ENCODE peak calls at places on chromosomes 5 and 9, in seven cellular contexts. One of them, this sample, is unnamed.
A peak's percentile ranks its signal among the peaks of the same experiment; 100 is the strongest.

GRCh38 chr5:6734243-6734695 is 21.0 kb downstream of the TENT4A start:
- DNase-seq in lung: no peak
- DNase-seq in astrocyte of the spinal cord: no peak
- DNase-seq in fibroblast of the aortic adventitia: peak; percentile 35
- DNase-seq in WTC11: no peak
- DNase-seq in RWPE2: peak; percentile 57
- DNase-seq in H1: no peak
- DNase-seq in this sample: no peak

GRCh38 chr5:177142778-177143177 is 9.2 kb downstream of the NSD1 start:
- DNase-seq in lung: no peak
- DNase-seq in astrocyte of the spinal cord: no peak
- DNase-seq in fibroblast of the aortic adventitia: no peak
- DNase-seq in WTC11: no peak
- DNase-seq in RWPE2: no peak
- DNase-seq in H1: no peak
- DNase-seq in this sample: no peak

GRCh38 chr9:83178717-83179116 is 115.8 kb upstream of the RASEF start:
- DNase-seq in lung: no peak
- DNase-seq in astrocyte of the spinal cord: no peak
- DNase-seq in fibroblast of the aortic adventitia: no peak
- DNase-seq in WTC11: no peak
- DNase-seq in RWPE2: no peak
- DNase-seq in H1: no peak
- DNase-seq in this sample: no peak

GRCh38 chr9:70133253-70134208 is 89.9 kb downstream of the MAMDC2 start:
- DNase-seq in lung: no peak
- DNase-seq in astrocyte of the spinal cord: no peak
- DNase-seq in fibroblast of the aortic adventitia: peak; percentile 40
- DNase-seq in WTC11: no peak
- DNase-seq in RWPE2: no peak
- DNase-seq in H1: no peak
- DNase-seq in this sample: no peak

GRCh38 chr5:173547579-173547978 is 68.9 kb downstream of the BOD1 start:
- DNase-seq in lung: no peak
- DNase-seq in astrocyte of the spinal cord: peak; percentile 39
- DNase-seq in fibroblast of the aortic adventitia: peak; percentile 22
- DNase-seq in WTC11: no peak
- DNase-seq in RWPE2: no peak
- DNase-seq in H1: no peak
- DNase-seq in this sample: peak; percentile 32

GRCh38 chr9:101028346-101029299 is at the start of gene PLPPR1:
- DNase-seq in lung: peak; percentile 73
- DNase-seq in astrocyte of the spinal cord: peak; percentile 33
- DNase-seq in fibroblast of the aortic adventitia: peak; percentile 21
- DNase-seq in WTC11: peak; percentile 77
- DNase-seq in RWPE2: peak; percentile 52
- DNase-seq in H1: peak; percentile 85
- DNase-seq in this sample: peak; percentile 50

GRCh38 chr5:125232779-125233230 is 486.4 kb upstream of the ZNF608 start:
- DNase-seq in lung: no peak
- DNase-seq in astrocyte of the spinal cord: peak; percentile 85
- DNase-seq in fibroblast of the aortic adventitia: peak; percentile 99
- DNase-seq in WTC11: no peak
- DNase-seq in RWPE2: no peak
- DNase-seq in H1: no peak
- DNase-seq in this sample: peak; percentile 89

GRCh38 chr5:32713396-32714381 is 2.6 kb downstream of the NPR3 start:
- DNase-seq in lung: no peak
- DNase-seq in astrocyte of the spinal cord: peak; percentile 22
- DNase-seq in fibroblast of the aortic adventitia: peak; percentile 68
- DNase-seq in WTC11: peak; percentile 82
- DNase-seq in RWPE2: no peak
- DNase-seq in H1: peak; percentile 86
- DNase-seq in this sample: no peak

GRCh38 chr9:35962126-35962906 is 4.4 kb upstream of the OR2S2 start:
- DNase-seq in lung: no peak
- DNase-seq in astrocyte of the spinal cord: peak; percentile 21
- DNase-seq in fibroblast of the aortic adventitia: peak; percentile 78
- DNase-seq in WTC11: peak; percentile 29
- DNase-seq in RWPE2: no peak
- DNase-seq in H1: peak; percentile 55
- DNase-seq in this sample: peak; percentile 69

GRCh38 chr5:124660229-124661093 is 86.0 kb downstream of the ZNF608 start:
- DNase-seq in lung: peak; percentile 66
- DNase-seq in astrocyte of the spinal cord: peak; percentile 41
- DNase-seq in fibroblast of the aortic adventitia: no peak
- DNase-seq in WTC11: no peak
- DNase-seq in RWPE2: no peak
- DNase-seq in H1: no peak
- DNase-seq in this sample: peak; percentile 43

GRCh38 chr5:127518319-127518621 is 830 bp downstream of the PRRC1 start:
- DNase-seq in lung: no peak
- DNase-seq in astrocyte of the spinal cord: peak; percentile 66
- DNase-seq in fibroblast of the aortic adventitia: peak; percentile 78
- DNase-seq in WTC11: no peak
- DNase-seq in RWPE2: no peak
- DNase-seq in H1: no peak
- DNase-seq in this sample: peak; percentile 70

GRCh38 chr5:10262121-10262774 is 12.2 kb downstream of the CCT5 start:
- DNase-seq in lung: no peak
- DNase-seq in astrocyte of the spinal cord: no peak
- DNase-seq in fibroblast of the aortic adventitia: no peak
- DNase-seq in WTC11: no peak
- DNase-seq in RWPE2: no peak
- DNase-seq in H1: no peak
- DNase-seq in this sample: peak; percentile 17

GRCh38 chr5:97832645-97833296 is 649.7 kb upstream of the RIOK2 start:
- DNase-seq in lung: no peak
- DNase-seq in astrocyte of the spinal cord: no peak
- DNase-seq in fibroblast of the aortic adventitia: no peak
- DNase-seq in WTC11: no peak
- DNase-seq in RWPE2: no peak
- DNase-seq in H1: no peak
- DNase-seq in this sample: no peak

DNA sequence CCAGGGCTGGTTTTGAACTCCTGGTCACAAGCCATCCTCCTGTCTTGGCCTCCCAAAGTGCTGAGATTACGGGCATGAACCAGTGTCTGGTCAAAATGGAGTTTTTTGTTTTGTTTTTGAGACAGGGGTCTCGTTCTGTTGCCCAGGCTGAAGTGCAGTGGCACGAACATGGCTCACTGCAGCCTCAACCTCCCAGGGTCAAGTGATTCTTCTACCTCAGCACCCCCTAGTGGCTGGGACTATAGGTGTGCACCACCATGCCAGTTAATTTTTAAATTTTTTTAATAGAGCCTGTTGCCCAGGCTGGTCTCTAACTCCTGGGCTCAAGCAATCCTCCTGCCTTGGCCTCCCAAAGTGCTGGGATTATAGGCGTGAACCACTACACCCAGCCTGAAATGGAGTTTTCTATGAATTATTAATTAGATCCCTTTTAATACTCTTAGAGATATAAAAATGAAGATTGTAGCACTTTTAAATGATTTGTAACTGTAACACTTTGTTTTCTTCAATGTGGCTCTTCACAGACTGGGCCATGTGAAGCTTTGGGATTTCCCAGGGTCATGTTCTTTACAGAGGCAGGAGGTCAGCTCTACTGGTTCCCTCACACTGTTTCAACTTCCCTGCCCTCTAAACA is 32.6 kb upstream of the SPARC start:
- DNase-seq in lung: no peak
- DNase-seq in astrocyte of the spinal cord: no peak
- DNase-seq in fibroblast of the aortic adventitia: peak; percentile 76
- DNase-seq in WTC11: peak; percentile 43
- DNase-seq in RWPE2: no peak
- DNase-seq in H1: peak; percentile 67
- DNase-seq in this sample: peak; percentile 74
- TF ChIP-seq CTCF in lung: no peak
- TF ChIP-seq CTCF in astrocyte of the spinal cord: peak; percentile 53
- TF ChIP-seq CTCF in fibroblast of the aortic adventitia: peak; percentile 68
- TF ChIP-seq CTCF in WTC11: peak; percentile 63
- TF ChIP-seq CTCF in RWPE2: peak; percentile 68
- TF ChIP-seq CTCF in H1: peak; percentile 56
- TF ChIP-seq CTCF in this sample: peak; percentile 73

GRCh38 chr9:137318565-137318964 is 16.5 kb upstream of the NRARP start:
- DNase-seq in lung: no peak
- DNase-seq in astrocyte of the spinal cord: no peak
- DNase-seq in fibroblast of the aortic adventitia: no peak
- DNase-seq in WTC11: no peak
- DNase-seq in RWPE2: no peak
- DNase-seq in H1: no peak
- DNase-seq in this sample: no peak

GRCh38 chr9:137317979-137318511 is 16.0 kb upstream of the NRARP start:
- DNase-seq in lung: no peak
- DNase-seq in astrocyte of the spinal cord: no peak
- DNase-seq in fibroblast of the aortic adventitia: no peak
- DNase-seq in WTC11: no peak
- DNase-seq in RWPE2: no peak
- DNase-seq in H1: no peak
- DNase-seq in this sample: no peak

GRCh38 chr9:137319976-137320551 is 18.0 kb upstream of the NRARP start:
- DNase-seq in lung: no peak
- DNase-seq in astrocyte of the spinal cord: no peak
- DNase-seq in fibroblast of the aortic adventitia: no peak
- DNase-seq in WTC11: no peak
- DNase-seq in RWPE2: no peak
- DNase-seq in H1: peak; percentile 44
- DNase-seq in this sample: no peak

GRCh38 chr9:137319434-137319975 is 17.4 kb upstream of the NRARP start:
- DNase-seq in lung: no peak
- DNase-seq in astrocyte of the spinal cord: no peak
- DNase-seq in fibroblast of the aortic adventitia: no peak
- DNase-seq in WTC11: no peak
- DNase-seq in RWPE2: no peak
- DNase-seq in H1: peak; percentile 46
- DNase-seq in this sample: no peak

DNA sequence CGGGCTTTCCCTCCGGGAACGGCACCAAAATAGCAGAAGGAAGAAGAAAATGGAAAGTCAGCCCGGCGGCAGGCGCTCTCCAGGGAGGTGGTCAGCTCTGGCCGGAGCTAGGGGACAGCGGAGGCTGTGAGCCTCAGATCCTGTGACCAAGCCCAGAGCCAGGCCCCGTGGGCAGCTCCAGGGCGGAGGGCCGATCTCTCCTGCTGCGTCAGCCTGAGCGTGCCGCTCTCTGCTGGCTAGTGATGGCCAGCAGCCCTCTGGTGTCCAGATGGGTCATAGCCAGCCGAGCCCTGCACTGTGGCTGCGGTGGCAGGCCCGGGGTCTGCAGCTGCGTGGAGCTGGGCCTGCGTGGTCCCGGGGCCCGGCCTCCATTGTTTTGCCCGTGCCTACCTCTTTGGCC is 16.9 kb upstream of the NRARP start:
- DNase-seq in lung: no peak
- DNase-seq in astrocyte of the spinal cord: no peak
- DNase-seq in fibroblast of the aortic adventitia: no peak
- DNase-seq in WTC11: peak; percentile 71
- DNase-seq in RWPE2: peak; percentile 59
- DNase-seq in H1: peak; percentile 67
- DNase-seq in this sample: no peak
- TF ChIP-seq CTCF in lung: peak; percentile 5
- TF ChIP-seq CTCF in astrocyte of the spinal cord: peak; percentile 44
- TF ChIP-seq CTCF in fibroblast of the aortic adventitia: no peak
- TF ChIP-seq CTCF in WTC11: no peak
- TF ChIP-seq CTCF in RWPE2: peak; percentile 28
- TF ChIP-seq CTCF in H1: peak; percentile 84
- TF ChIP-seq CTCF in this sample: no peak

GRCh38 chr5:73153513-73153912 is 19.5 kb upstream of the TMEM174 start:
- DNase-seq in lung: no peak
- DNase-seq in astrocyte of the spinal cord: no peak
- DNase-seq in fibroblast of the aortic adventitia: no peak
- DNase-seq in WTC11: no peak
- DNase-seq in RWPE2: no peak
- DNase-seq in H1: no peak
- DNase-seq in this sample: no peak

GRCh38 chr5:73150872-73151271 is 22.1 kb upstream of the TMEM174 start:
- DNase-seq in lung: no peak
- DNase-seq in astrocyte of the spinal cord: no peak
- DNase-seq in fibroblast of the aortic adventitia: no peak
- DNase-seq in WTC11: no peak
- DNase-seq in RWPE2: no peak
- DNase-seq in H1: no peak
- DNase-seq in this sample: no peak

GRCh38 chr5:73151733-73152410 is 21.1 kb upstream of the TMEM174 start:
- DNase-seq in lung: no peak
- DNase-seq in astrocyte of the spinal cord: peak; percentile 73
- DNase-seq in fibroblast of the aortic adventitia: peak; percentile 13
- DNase-seq in WTC11: no peak
- DNase-seq in RWPE2: no peak
- DNase-seq in H1: no peak
- DNase-seq in this sample: no peak

GRCh38 chr5:73154607-73155006 is 18.4 kb upstream of the TMEM174 start:
- DNase-seq in lung: no peak
- DNase-seq in astrocyte of the spinal cord: no peak
- DNase-seq in fibroblast of the aortic adventitia: no peak
- DNase-seq in WTC11: no peak
- DNase-seq in RWPE2: no peak
- DNase-seq in H1: no peak
- DNase-seq in this sample: no peak

DNA sequence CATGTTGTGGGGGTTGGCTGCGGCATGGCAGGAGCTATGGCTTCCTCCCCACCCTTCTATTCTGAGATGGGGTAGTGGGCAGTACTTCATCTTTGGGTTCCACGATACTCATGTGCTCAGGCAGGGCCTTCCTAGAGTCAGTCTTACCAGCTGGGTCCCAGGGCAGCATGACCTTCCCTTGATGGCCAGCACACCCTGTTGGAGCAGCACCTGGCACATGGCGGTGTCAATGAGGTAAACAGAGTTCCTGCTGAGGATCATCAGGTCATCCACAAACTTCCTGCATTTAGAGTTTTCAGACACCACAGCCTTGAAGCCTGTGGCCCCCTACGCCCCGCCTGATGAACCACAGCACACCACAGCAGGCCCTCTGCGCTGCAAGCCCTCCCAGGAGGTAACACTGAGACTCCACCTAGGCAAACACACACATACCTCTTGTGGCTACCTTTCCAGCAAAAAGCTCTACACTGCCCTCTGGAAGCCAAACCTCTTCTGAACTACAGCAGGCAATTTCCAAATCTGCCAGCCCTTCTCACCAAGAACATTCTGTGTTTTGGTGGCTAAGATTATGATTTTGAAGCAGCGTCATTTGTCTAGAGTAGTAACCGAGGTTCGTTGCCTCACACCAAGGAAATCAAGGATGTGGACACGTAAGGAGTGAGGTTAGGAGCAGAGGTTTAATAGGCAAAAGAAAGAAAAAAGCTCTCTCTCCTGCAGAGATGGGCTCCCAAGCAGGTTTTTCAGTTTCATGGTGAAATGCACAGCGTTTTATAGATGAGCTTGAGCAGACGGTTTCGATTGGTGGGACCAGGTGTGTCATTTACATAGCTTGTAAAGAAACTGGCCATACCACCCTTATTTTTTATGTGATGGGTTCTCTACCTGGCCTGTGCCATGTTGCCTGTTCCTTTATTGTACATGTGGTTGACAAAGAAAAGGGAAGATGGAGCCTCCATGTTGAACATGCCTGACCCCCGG is 20.3 kb upstream of the TMEM174 start:
- DNase-seq in lung: no peak
- DNase-seq in astrocyte of the spinal cord: no peak
- DNase-seq in fibroblast of the aortic adventitia: no peak
- DNase-seq in WTC11: no peak
- DNase-seq in RWPE2: no peak
- DNase-seq in H1: no peak
- DNase-seq in this sample: no peak
- TF ChIP-seq CTCF in lung: no peak
- TF ChIP-seq CTCF in astrocyte of the spinal cord: no peak
- TF ChIP-seq CTCF in fibroblast of the aortic adventitia: no peak
- TF ChIP-seq CTCF in WTC11: no peak
- TF ChIP-seq CTCF in RWPE2: no peak
- TF ChIP-seq CTCF in H1: peak; percentile 42
- TF ChIP-seq CTCF in this sample: peak; percentile 12

GRCh38 chr5:4866817-4867216 is 273.3 kb upstream of the ADAMTS16 start:
- DNase-seq in lung: no peak
- DNase-seq in astrocyte of the spinal cord: no peak
- DNase-seq in fibroblast of the aortic adventitia: no peak
- DNase-seq in WTC11: no peak
- DNase-seq in RWPE2: no peak
- DNase-seq in H1: no peak
- DNase-seq in this sample: no peak
- TF ChIP-seq CTCF in lung: no peak
- TF ChIP-seq CTCF in astrocyte of the spinal cord: no peak
- TF ChIP-seq CTCF in fibroblast of the aortic adventitia: no peak
- TF ChIP-seq CTCF in WTC11: no peak
- TF ChIP-seq CTCF in RWPE2: no peak
- TF ChIP-seq CTCF in H1: no peak
- TF ChIP-seq CTCF in this sample: no peak

This sample was measured in fibroblast of pulmonary artery.